ENCODE peak calls at places on chromosomes 2 and 18, in ten cellular contexts. One of them, this sample, is unnamed.

GRCh38 chr2:206989306-206989705 is 50.0 kb downstream of the CPO start:
- DNase-seq in lung: peak
- DNase-seq in mammary epithelial cell: no peak
- DNase-seq in transverse colon: peak
- DNase-seq in H9: peak
- DNase-seq in hepatocyte: peak
- DNase-seq in endodermal cell: peak
- DNase-seq in spleen: peak
- DNase-seq in upper lobe of right lung: peak
- DNase-seq in GM13977: peak
- DNase-seq in this sample: no peak

GRCh38 chr2:149871091-149871885 is 283.7 kb upstream of the MMADHC start:
- DNase-seq in GM13977: no peak
- DNase-seq in endodermal cell: no peak
- DNase-seq in H9: no peak
- DNase-seq in spleen: no peak
- DNase-seq in lung: no peak
- DNase-seq in upper lobe of right lung: no peak
- DNase-seq in transverse colon: no peak
- DNase-seq in mammary epithelial cell: no peak
- DNase-seq in hepatocyte: no peak
- DNase-seq in this sample: peak

GRCh38 chr2:183063083-183063482 is 15.5 kb upstream of the DUSP19 start:
- DNase-seq in spleen: no peak
- DNase-seq in lung: no peak
- DNase-seq in mammary epithelial cell: peak
- DNase-seq in GM13977: peak
- DNase-seq in upper lobe of right lung: no peak
- DNase-seq in endodermal cell: no peak
- DNase-seq in hepatocyte: no peak
- DNase-seq in transverse colon: no peak
- DNase-seq in H9: no peak
- DNase-seq in this sample: peak

GRCh38 chr2:234258562-234259141 is 208.2 kb downstream of the SPP2 start:
- DNase-seq in transverse colon: no peak
- DNase-seq in mammary epithelial cell: peak
- DNase-seq in H9: no peak
- DNase-seq in upper lobe of right lung: no peak
- DNase-seq in lung: no peak
- DNase-seq in spleen: no peak
- DNase-seq in hepatocyte: no peak
- DNase-seq in GM13977: no peak
- DNase-seq in endodermal cell: no peak
- DNase-seq in this sample: no peak

GRCh38 chr18:11760498-11761158 is 71.6 kb downstream of the GNAL start:
- DNase-seq in transverse colon: no peak
- DNase-seq in spleen: no peak
- DNase-seq in GM13977: no peak
- DNase-seq in lung: no peak
- DNase-seq in upper lobe of right lung: no peak
- DNase-seq in H9: no peak
- DNase-seq in mammary epithelial cell: no peak
- DNase-seq in endodermal cell: no peak
- DNase-seq in hepatocyte: no peak
- DNase-seq in this sample: no peak

GRCh38 chr2:30675758-30676157 is 131.5 kb downstream of the CAPN13 start:
- DNase-seq in GM13977: no peak
- DNase-seq in H9: peak
- DNase-seq in lung: peak
- DNase-seq in hepatocyte: no peak
- DNase-seq in mammary epithelial cell: no peak
- DNase-seq in transverse colon: no peak
- DNase-seq in endodermal cell: no peak
- DNase-seq in spleen: no peak
- DNase-seq in upper lobe of right lung: no peak
- DNase-seq in this sample: peak

GRCh38 chr2:148813603-148814065 is 61.4 kb upstream of the KIF5C start:
- DNase-seq in lung: no peak
- DNase-seq in spleen: peak
- DNase-seq in endodermal cell: peak
- DNase-seq in GM13977: peak
- DNase-seq in transverse colon: peak
- DNase-seq in upper lobe of right lung: no peak
- DNase-seq in H9: peak
- DNase-seq in hepatocyte: no peak
- DNase-seq in mammary epithelial cell: no peak
- DNase-seq in this sample: no peak

GRCh38 chr18:11654736-11655604 is 34.1 kb upstream of the GNAL start:
- DNase-seq in spleen: no peak
- DNase-seq in transverse colon: peak
- DNase-seq in endodermal cell: peak
- DNase-seq in GM13977: peak
- DNase-seq in H9: peak
- DNase-seq in hepatocyte: peak
- DNase-seq in mammary epithelial cell: peak
- DNase-seq in upper lobe of right lung: peak
- DNase-seq in lung: peak
- DNase-seq in this sample: peak

GRCh38 chr2:8203354-8203753 is 478.5 kb upstream of the ID2 start:
- DNase-seq in upper lobe of right lung: no peak
- DNase-seq in hepatocyte: no peak
- DNase-seq in endodermal cell: no peak
- DNase-seq in transverse colon: no peak
- DNase-seq in lung: no peak
- DNase-seq in H9: no peak
- DNase-seq in GM13977: no peak
- DNase-seq in spleen: no peak
- DNase-seq in mammary epithelial cell: no peak
- DNase-seq in this sample: no peak

GRCh38 chr18:62979172-62979571 is 263.8 kb downstream of the PHLPP1 start:
- DNase-seq in spleen: peak
- DNase-seq in H9: no peak
- DNase-seq in mammary epithelial cell: peak
- DNase-seq in hepatocyte: no peak
- DNase-seq in upper lobe of right lung: peak
- DNase-seq in GM13977: no peak
- DNase-seq in lung: peak
- DNase-seq in endodermal cell: no peak
- DNase-seq in transverse colon: no peak
- DNase-seq in this sample: peak

GRCh38 chr2:159035790-159036411 is 67.5 kb downstream of the TANC1 start:
- DNase-seq in mammary epithelial cell: peak
- DNase-seq in GM13977: no peak
- DNase-seq in spleen: no peak
- DNase-seq in transverse colon: peak
- DNase-seq in endodermal cell: peak
- DNase-seq in lung: peak
- DNase-seq in H9: peak
- DNase-seq in upper lobe of right lung: no peak
- DNase-seq in hepatocyte: peak
- DNase-seq in this sample: peak
- TF ChIP-seq CTCF in mammary epithelial cell: peak
- TF ChIP-seq CTCF in GM13977: peak
- TF ChIP-seq CTCF in spleen: no peak
- TF ChIP-seq CTCF in transverse colon: peak
- TF ChIP-seq CTCF in endodermal cell: peak
- TF ChIP-seq CTCF in lung: peak
- TF ChIP-seq CTCF in H9: peak
- TF ChIP-seq CTCF in upper lobe of right lung: peak
- TF ChIP-seq CTCF in hepatocyte: peak
- TF ChIP-seq CTCF in this sample: no peak

DNA sequence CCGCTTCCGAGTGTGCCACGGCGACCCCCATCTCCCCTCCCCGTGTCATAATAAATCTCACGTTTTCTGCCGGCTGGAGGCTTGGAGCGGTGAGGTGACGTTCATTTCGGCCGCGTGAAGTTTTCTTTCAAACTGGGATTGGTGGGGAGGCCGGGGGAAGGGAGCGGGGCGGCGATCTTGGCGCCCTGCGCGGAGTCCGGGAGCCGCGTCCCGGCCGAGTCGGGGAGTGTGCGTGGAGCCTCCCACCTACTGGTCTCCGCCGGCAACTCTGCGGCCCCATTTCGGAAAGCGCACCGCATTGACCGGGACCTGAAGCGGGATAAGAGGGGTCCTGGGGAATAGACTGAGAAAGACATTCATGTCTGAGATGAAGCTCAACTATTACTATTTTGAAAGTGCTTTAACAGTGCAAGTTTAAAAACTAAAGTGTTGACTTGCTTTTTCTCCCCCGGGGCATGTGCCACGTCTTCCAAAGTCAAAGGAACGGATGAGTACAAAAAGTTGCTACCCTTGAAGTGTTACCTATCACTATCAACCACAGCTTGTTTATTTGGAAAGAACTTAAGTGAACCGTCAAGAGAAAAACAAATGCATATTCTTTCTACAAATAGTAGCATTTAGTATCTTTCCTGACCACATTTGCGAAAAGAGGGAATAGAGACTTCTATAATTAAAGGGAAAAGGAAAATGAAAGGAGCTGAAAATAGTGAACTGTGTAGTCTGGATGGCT is 818 bp upstream of the IKZF2 start:
- DNase-seq in transverse colon: peak
- DNase-seq in endodermal cell: peak
- DNase-seq in H9: peak
- DNase-seq in lung: peak
- DNase-seq in spleen: peak
- DNase-seq in mammary epithelial cell: peak
- DNase-seq in GM13977: no peak
- DNase-seq in upper lobe of right lung: peak
- DNase-seq in hepatocyte: peak
- DNase-seq in this sample: peak
- TF ChIP-seq CTCF in transverse colon: peak
- TF ChIP-seq CTCF in endodermal cell: peak
- TF ChIP-seq CTCF in H9: peak
- TF ChIP-seq CTCF in lung: peak
- TF ChIP-seq CTCF in spleen: no peak
- TF ChIP-seq CTCF in mammary epithelial cell: peak
- TF ChIP-seq CTCF in GM13977: peak
- TF ChIP-seq CTCF in upper lobe of right lung: peak
- TF ChIP-seq CTCF in hepatocyte: peak
- TF ChIP-seq CTCF in this sample: peak

GRCh38 chr2:170369228-170369627 is 191.3 kb downstream of the MYO3B start:
- DNase-seq in H9: no peak
- DNase-seq in GM13977: no peak
- DNase-seq in lung: no peak
- DNase-seq in spleen: no peak
- DNase-seq in endodermal cell: no peak
- DNase-seq in upper lobe of right lung: no peak
- DNase-seq in mammary epithelial cell: no peak
- DNase-seq in hepatocyte: no peak
- DNase-seq in transverse colon: no peak
- DNase-seq in this sample: no peak

GRCh38 chr2:170368370-170368769 is 190.4 kb downstream of the MYO3B start:
- DNase-seq in upper lobe of right lung: no peak
- DNase-seq in H9: no peak
- DNase-seq in lung: no peak
- DNase-seq in GM13977: no peak
- DNase-seq in mammary epithelial cell: no peak
- DNase-seq in hepatocyte: no peak
- DNase-seq in transverse colon: no peak
- DNase-seq in endodermal cell: no peak
- DNase-seq in spleen: no peak
- DNase-seq in this sample: no peak

GRCh38 chr2:170365686-170366085 is 187.7 kb downstream of the MYO3B start:
- DNase-seq in endodermal cell: no peak
- DNase-seq in upper lobe of right lung: no peak
- DNase-seq in lung: no peak
- DNase-seq in transverse colon: no peak
- DNase-seq in hepatocyte: no peak
- DNase-seq in GM13977: no peak
- DNase-seq in mammary epithelial cell: no peak
- DNase-seq in H9: no peak
- DNase-seq in spleen: no peak
- DNase-seq in this sample: no peak

GRCh38 chr2:170371231-170371630 is 193.3 kb downstream of the MYO3B start:
- DNase-seq in spleen: no peak
- DNase-seq in endodermal cell: no peak
- DNase-seq in hepatocyte: no peak
- DNase-seq in H9: no peak
- DNase-seq in GM13977: no peak
- DNase-seq in upper lobe of right lung: no peak
- DNase-seq in lung: no peak
- DNase-seq in transverse colon: no peak
- DNase-seq in mammary epithelial cell: no peak
- DNase-seq in this sample: no peak

GRCh38 chr2:170369894-170370293 is 191.9 kb downstream of the MYO3B start:
- DNase-seq in GM13977: no peak
- DNase-seq in H9: no peak
- DNase-seq in mammary epithelial cell: peak
- DNase-seq in hepatocyte: peak
- DNase-seq in transverse colon: no peak
- DNase-seq in upper lobe of right lung: no peak
- DNase-seq in lung: no peak
- DNase-seq in endodermal cell: no peak
- DNase-seq in spleen: no peak
- DNase-seq in this sample: peak
- TF ChIP-seq CTCF in GM13977: no peak
- TF ChIP-seq CTCF in H9: peak
- TF ChIP-seq CTCF in mammary epithelial cell: peak
- TF ChIP-seq CTCF in hepatocyte: peak
- TF ChIP-seq CTCF in transverse colon: peak
- TF ChIP-seq CTCF in upper lobe of right lung: peak
- TF ChIP-seq CTCF in lung: no peak
- TF ChIP-seq CTCF in endodermal cell: peak
- TF ChIP-seq CTCF in spleen: no peak
- TF ChIP-seq CTCF in this sample: peak

GRCh38 chr2:212592695-212593094 is 54.1 kb upstream of the ERBB4 start:
- DNase-seq in hepatocyte: no peak
- DNase-seq in H9: no peak
- DNase-seq in GM13977: no peak
- DNase-seq in spleen: no peak
- DNase-seq in mammary epithelial cell: no peak
- DNase-seq in upper lobe of right lung: no peak
- DNase-seq in endodermal cell: no peak
- DNase-seq in transverse colon: no peak
- DNase-seq in lung: no peak
- DNase-seq in this sample: no peak

GRCh38 chr2:212596688-212597087 is 58.1 kb upstream of the ERBB4 start:
- DNase-seq in lung: no peak
- DNase-seq in hepatocyte: no peak
- DNase-seq in GM13977: no peak
- DNase-seq in upper lobe of right lung: no peak
- DNase-seq in spleen: no peak
- DNase-seq in transverse colon: no peak
- DNase-seq in mammary epithelial cell: no peak
- DNase-seq in endodermal cell: no peak
- DNase-seq in H9: no peak
- DNase-seq in this sample: no peak

DNA sequence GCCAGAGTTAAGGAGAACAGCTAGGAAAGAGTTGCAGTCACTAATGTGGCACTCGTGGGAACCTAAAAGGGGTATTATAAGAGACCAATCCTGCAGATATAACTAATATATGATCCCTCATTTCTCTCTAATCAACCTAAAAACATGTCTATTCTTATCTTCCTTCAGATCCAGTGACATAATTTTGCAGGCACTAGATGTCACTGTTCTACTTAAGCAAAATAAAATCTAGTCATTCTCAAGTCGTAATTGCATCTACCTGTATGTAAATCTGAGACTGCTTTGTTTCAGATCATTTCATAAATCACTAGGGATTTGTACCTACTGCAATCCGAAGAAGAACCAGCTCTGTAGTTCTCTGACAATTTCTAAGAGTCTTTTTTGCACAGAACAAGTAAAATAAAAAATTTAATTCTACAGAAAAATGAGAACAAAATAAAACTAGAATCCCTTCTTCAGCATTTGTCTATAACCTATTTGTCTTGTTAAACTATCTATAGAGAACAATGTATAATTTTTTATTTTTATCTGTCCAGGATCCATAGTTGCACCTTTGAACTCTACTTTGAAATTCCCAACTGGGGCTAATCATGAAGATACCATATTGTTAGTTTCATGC is 56.5 kb upstream of the ERBB4 start:
- DNase-seq in transverse colon: no peak
- DNase-seq in lung: no peak
- DNase-seq in upper lobe of right lung: no peak
- DNase-seq in GM13977: no peak
- DNase-seq in H9: no peak
- DNase-seq in hepatocyte: no peak
- DNase-seq in mammary epithelial cell: peak
- DNase-seq in endodermal cell: no peak
- DNase-seq in spleen: no peak
- DNase-seq in this sample: peak
- TF ChIP-seq CTCF in transverse colon: no peak
- TF ChIP-seq CTCF in lung: no peak
- TF ChIP-seq CTCF in upper lobe of right lung: no peak
- TF ChIP-seq CTCF in GM13977: peak
- TF ChIP-seq CTCF in H9: peak
- TF ChIP-seq CTCF in hepatocyte: peak
- TF ChIP-seq CTCF in mammary epithelial cell: peak
- TF ChIP-seq CTCF in endodermal cell: peak
- TF ChIP-seq CTCF in spleen: no peak
- TF ChIP-seq CTCF in this sample: peak

This sample was measured in fibroblast of the aortic adventitia.